ENCODE peak calls at places on chromosomes 11 and 22, in four cellular contexts. O, Y, T and U are unnamed samples.

GRCh38 chr22:48753752-48754517 is 1073.7 kb downstream of the BRD1 start:
- DNase-seq in O (no peak), Y (no peak), T (no peak), U (no peak)

GRCh38 chr11:117425679-117426296 is 98.1 kb downstream of the CEP164 start:
- DNase-seq in O (no peak), Y (no peak), T (no peak), U (no peak)

GRCh38 chr11:65491614-65492386 is 7.0 kb upstream of the MALAT1 start:
- DNase-seq in O (peak), Y (no peak), T (no peak), U (no peak)

GRCh38 chr11:100581318-100581717 is 105.8 kb upstream of the ARHGAP42 start:
- DNase-seq in O (no peak), Y (no peak), T (no peak), U (no peak)

GRCh38 chr11:114293201-114293711 is 2.9 kb upstream of the NNMT start:
- DNase-seq in O (no peak), Y (no peak), T (no peak), U (no peak)

GRCh38 chr11:128157423-128158298 is 429.7 kb downstream of the ETS1 start:
- DNase-seq in O (peak), Y (peak), T (peak), U (peak)

GRCh38 chr11:77119531-77119936 is 8.5 kb upstream of the MYO7A start:
- DNase-seq in O (no peak), Y (no peak), T (no peak), U (no peak)

GRCh38 chr11:66686801-66687750 is 9.4 kb upstream of the RBM4B start:
- DNase-seq in O (no peak), Y (no peak), T (no peak), U (no peak)

GRCh38 chr11:5931061-5931460 is 11.0 kb upstream of the OR56A3 start:
- DNase-seq in O (no peak), Y (no peak), T (no peak), U (no peak)

GRCh38 chr11:102476812-102477211 is 24.2 kb upstream of the TMEM123 start:
- DNase-seq in O (peak), Y (no peak), T (peak), U (peak)

GRCh38 chr11:46381046-46381835 is at the start of gene MDK:
- DNase-seq in O (peak), Y (no peak), T (peak), U (peak)

GRCh38 chr22:40331706-40332105 is 14.6 kb upstream of the ADSL start:
- DNase-seq in O (no peak), Y (no peak), T (no peak), U (no peak)

GRCh38 chr11:124801014-124801413 is 808 bp upstream of the MSANTD2 start:
- DNase-seq in O (no peak), Y (no peak), T (no peak), U (no peak)

GRCh38 chr11:34926101-34926830 is 9.8 kb downstream of the PDHX start:
- DNase-seq in O (peak), Y (no peak), T (peak), U (peak)

GRCh38 chr11:19276859-19277808 is 36.4 kb upstream of the E2F8 start:
- DNase-seq in O (no peak), Y (no peak), T (peak), U (no peak)
- TF ChIP-seq TARDBP in O (no peak), Y (no peak), T (no peak), U (no peak)

DNA sequence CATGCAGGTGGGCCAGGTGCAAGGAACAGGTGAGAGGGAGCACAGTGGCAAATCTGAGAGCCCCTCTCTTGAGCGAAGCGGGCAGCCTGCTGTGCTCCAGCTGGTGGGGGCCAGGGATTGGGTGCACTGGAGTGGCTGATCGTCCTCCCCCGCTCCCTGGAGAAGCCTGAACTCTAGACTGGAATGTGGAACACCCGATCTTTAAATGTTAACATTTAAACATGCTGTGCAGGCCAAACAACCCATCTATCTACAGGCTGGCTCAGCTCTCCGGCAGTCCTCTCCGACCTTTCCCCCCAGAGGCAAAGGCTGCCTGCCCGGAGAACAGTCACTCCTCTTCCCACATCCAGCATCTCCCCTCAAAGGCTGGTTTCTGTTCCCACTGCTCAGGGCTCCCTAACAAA is 5.1 kb downstream of the MRGPRF start:
- DNase-seq in O (no peak), Y (no peak), T (peak), U (no peak)
- TF ChIP-seq TARDBP in O (no peak), Y (no peak), T (peak), U (no peak)

DNA sequence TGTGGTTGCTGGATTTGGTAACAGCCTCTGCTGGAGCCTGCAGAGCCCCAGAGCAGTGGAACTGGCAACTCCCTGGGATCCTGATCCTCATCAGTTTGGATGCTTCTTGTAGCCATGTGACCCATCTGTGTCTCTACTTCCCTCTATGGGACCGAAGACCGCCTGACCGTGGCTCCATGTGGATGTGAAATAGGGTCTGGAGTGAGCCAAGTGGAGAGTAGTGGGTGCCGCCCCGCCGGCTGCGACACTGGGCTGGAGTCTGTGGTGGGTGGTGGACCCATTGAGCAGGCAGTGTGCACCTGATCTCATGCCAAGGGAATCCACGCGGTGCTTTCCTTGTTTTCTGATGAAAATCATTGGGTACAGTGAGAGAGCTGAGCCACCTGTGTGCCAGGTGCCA is 543.2 kb upstream of the B3GAT1 start:
- DNase-seq in O (no peak), Y (no peak), T (no peak), U (no peak)
- TF ChIP-seq TARDBP in O (no peak), Y (no peak), T (no peak), U (no peak)

GRCh38 chr11:94147433-94147845 is 18.8 kb downstream of the PANX1 start:
- DNase-seq in O (no peak), Y (no peak), T (no peak), U (no peak)
- TF ChIP-seq TARDBP in O (no peak), Y (no peak), T (no peak), U (no peak)

GRCh38 chr11:61281581-61282250 is 13.4 kb downstream of the VWCE start:
- DNase-seq in O (peak), Y (no peak), T (no peak), U (peak)
- TF ChIP-seq TARDBP in O (no peak), Y (no peak), T (no peak), U (no peak)

DNA sequence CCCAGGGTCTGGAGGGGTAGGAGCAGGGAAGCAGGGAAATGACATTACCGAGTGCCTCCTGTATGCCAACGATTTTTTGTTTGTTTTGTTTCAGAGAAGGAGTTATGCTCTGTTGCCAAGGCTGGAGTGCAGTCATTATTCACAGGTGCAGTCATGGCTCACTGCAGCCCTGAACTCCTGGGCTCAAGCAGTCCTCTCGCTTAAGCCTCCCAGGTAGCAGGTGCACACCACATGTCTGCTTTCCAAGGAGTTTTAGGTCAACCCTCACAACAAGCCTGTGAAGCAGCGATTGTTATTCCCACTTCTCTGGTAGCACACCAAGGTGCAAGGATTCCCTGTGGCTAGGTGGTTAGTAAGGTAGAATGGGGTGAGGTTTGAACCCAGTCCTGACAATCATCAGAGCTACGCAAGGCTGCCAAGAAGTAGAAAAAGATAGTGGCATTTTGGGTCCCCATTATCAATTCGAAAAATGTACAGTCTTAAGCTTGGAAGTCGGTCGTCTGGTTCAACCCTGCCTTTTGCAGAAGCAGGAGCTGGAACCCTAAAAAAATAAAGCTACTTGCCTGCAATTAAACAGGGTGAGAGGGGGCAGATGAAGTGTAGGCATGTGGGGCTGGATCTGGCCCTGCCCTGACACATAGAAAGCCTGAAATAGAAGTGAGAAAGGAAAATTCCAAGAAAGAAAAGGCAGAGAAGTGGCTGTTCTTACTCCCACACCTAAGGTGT is 9.1 kb downstream of the UCP3 start:
- DNase-seq in O (no peak), Y (no peak), T (no peak), U (no peak)
- TF ChIP-seq TARDBP in O (no peak), Y (no peak), T (no peak), U (no peak)

GRCh38 chr22:37970864-37971263 is 13.5 kb downstream of the SOX10 start:
- DNase-seq in O (no peak), Y (no peak), T (no peak), U (no peak)

GRCh38 chr22:37968452-37969251 is 15.2 kb downstream of the POLR2F start:
- DNase-seq in O (no peak), Y (no peak), T (peak), U (no peak)

GRCh38 chr22:37972527-37972926 is 11.8 kb downstream of the SOX10 start:
- DNase-seq in O (no peak), Y (no peak), T (no peak), U (no peak)

GRCh38 chr22:37973271-37974170 is 10.8 kb downstream of the SOX10 start:
- DNase-seq in O (no peak), Y (no peak), T (no peak), U (no peak)

GRCh38 chr22:37971475-37972434 is 12.6 kb downstream of the SOX10 start:
- DNase-seq in O (no peak), Y (no peak), T (no peak), U (no peak)
- TF ChIP-seq TARDBP in O (no peak), Y (no peak), T (no peak), U (no peak)

GRCh38 chr22:47595122-47595521 is 832.7 kb downstream of the TBC1D22A start:
- DNase-seq in O (no peak), Y (no peak), T (no peak), U (no peak)
- TF ChIP-seq TARDBP in O (no peak), Y (no peak), T (no peak), U (no peak)